ENCODE peak calls at places on chromosomes 5 and 9, in six cellular contexts. G, K, U, W, E and C are unnamed samples.

GRCh38 chr5:157571357-157571827 is 4.2 kb downstream of the ADAM19 start:
- DNase-seq in E (no peak), K (peak; percentile 92), W (peak; percentile 43), U (no peak), G (no peak), C (no peak)

GRCh38 chr9:92726971-92727715 is 37.5 kb downstream of the BICD2 start:
- DNase-seq in K (peak; percentile 54), E (no peak), W (no peak), U (peak; percentile 35), G (no peak), C (no peak)

GRCh38 chr5:145934276-145934675 is 2.1 kb upstream of the SH3RF2 start:
- DNase-seq in E (no peak), G (no peak), K (peak; percentile 53), W (no peak), U (no peak), C (no peak)

GRCh38 chr9:107465467-107466451 is 23.8 kb downstream of the KLF4 start:
- DNase-seq in K (peak; percentile 65), G (peak; percentile 61), U (peak; percentile 92), W (peak; percentile 48), E (peak; percentile 69), C (peak; percentile 94)

GRCh38 chr5:33524476-33524875 is 83.7 kb downstream of the TARS1 start:
- DNase-seq in E (peak; percentile 4), W (no peak), U (peak; percentile 55), G (peak; percentile 39), K (peak; percentile 8), C (no peak)

GRCh38 chr5:112419596-112420110 is 576 bp upstream of the EPB41L4A start:
- DNase-seq in K (peak; percentile 10), E (peak; percentile 70), W (peak; percentile 52), G (peak; percentile 43), U (peak; percentile 50), C (peak; percentile 42)

GRCh38 chr5:168207450-168208029 is 83.9 kb upstream of the WWC1 start:
- DNase-seq in G (no peak), E (peak; percentile 32), U (no peak), K (no peak), W (no peak), C (no peak)

GRCh38 chr5:71483355-71483754 is 27.9 kb downstream of the BDP1 start:
- DNase-seq in E (peak; percentile 82), U (peak; percentile 75), G (peak; percentile 55), W (no peak), K (peak; percentile 92), C (peak; percentile 26)

GRCh38 chr9:19720374-19720773 is 68.5 kb downstream of the SLC24A2 start:
- DNase-seq in G (peak; percentile 61), E (peak; percentile 69), W (no peak), U (peak; percentile 31), K (peak; percentile 40), C (peak; percentile 30)

GRCh38 chr5:17180957-17181723 is 36.3 kb upstream of the BASP1 start:
- DNase-seq in E (peak; percentile 97), K (peak; percentile 99), G (peak; percentile 70), U (peak; percentile 92), W (no peak), C (peak; percentile 76)

GRCh38 chr5:171162602-171163001 is 146.4 kb upstream of the TLX3 start:
- DNase-seq in E (peak; percentile 29), K (peak; percentile 62), W (no peak), U (peak; percentile 38), G (peak; percentile 41), C (peak; percentile 11)

GRCh38 chr5:59615272-59615671 is 278.3 kb downstream of the PDE4D start:
- DNase-seq in W (no peak), U (peak; percentile 62), E (peak; percentile 60), G (no peak), K (peak; percentile 78), C (peak; percentile 37)

GRCh38 chr9:136675477-136676296 is 11.6 kb downstream of the AGPAT2 start:
- DNase-seq in E (no peak), G (no peak), W (no peak), U (no peak), K (no peak), C (no peak)

GRCh38 chr9:4143951-4144717 is 155.7 kb downstream of the GLIS3 start:
- DNase-seq in W (no peak), G (no peak), E (peak; percentile 77), U (peak; percentile 74), K (peak; percentile 84), C (peak; percentile 32)

GRCh38 chr5:97142521-97143254 is at the start of gene LIX1:
- DNase-seq in W (peak; percentile 14), G (peak; percentile 55), K (peak; percentile 66), U (peak; percentile 68), E (peak; percentile 57), C (peak; percentile 54)

GRCh38 chr9:72173080-72173479 is 23.8 kb downstream of the GDA start:
- DNase-seq in G (peak; percentile 29), K (no peak), E (peak; percentile 39), W (no peak), U (no peak), C (no peak)

GRCh38 chr5:135894789-135895188 is 852 bp downstream of the IL9 start:
- DNase-seq in E (no peak), K (no peak), W (no peak), U (no peak), G (no peak), C (no peak)

GRCh38 chr5:140214831-140215230 is 39.8 kb downstream of the CYSTM1 start:
- DNase-seq in W (no peak), E (no peak), U (peak; percentile 75), K (peak; percentile 62), G (peak; percentile 89), C (peak; percentile 64)